ENCODE peak calls at places on chromosomes 3 and 15, in four cellular contexts. X is H54, G is A549, N is esophagus muscularis mucosa. E is an unnamed sample.

GRCh38 chr3:129404130-129404529 is 24.3 kb downstream of the EFCAB12 start:
- DNase-seq in X (no peak), G (no peak), N (no peak), E (no peak)

GRCh38 chr3:174540081-174540480 is 319.1 kb upstream of the NAALADL2 start:
- DNase-seq in X (no peak), G (no peak), N (no peak), E (no peak)

GRCh38 chr3:14783480-14784086 is 35.2 kb upstream of the FGD5 start:
- DNase-seq in X (no peak), G (no peak), N (no peak), E (no peak)

GRCh38 chr3:52820741-52821140 is 9.7 kb downstream of the ITIH4 start:
- DNase-seq in X (no peak), G (peak; percentile 40), N (no peak), E (peak; percentile 52)

GRCh38 chr15:89654847-89655805 is at the start of gene KIF7:
- DNase-seq in X (peak; percentile 61), G (peak; percentile 60), N (no peak), E (no peak)

GRCh38 chr3:71847794-71848193 is 62.8 kb upstream of the PROK2 start:
- DNase-seq in X (no peak), G (no peak), N (peak; percentile 72), E (no peak)

GRCh38 chr3:195815169-195815771 is 3.5 kb upstream of the MUC4 start:
- DNase-seq in X (peak; percentile 85), G (no peak), N (no peak), E (no peak)

GRCh38 chr3:135970500-135971116 is 5.1 kb downstream of the PPP2R3A start:
- DNase-seq in X (peak; percentile 23), G (no peak), N (no peak), E (no peak)

GRCh38 chr3:43893721-43894120 is 203.0 kb downstream of the ABHD5 start:
- DNase-seq in X (no peak), G (no peak), N (no peak), E (no peak)

GRCh38 chr3:60053518-60054265 is 1003.9 kb upstream of the CFAP20DC start:
- DNase-seq in X (no peak), G (no peak), N (no peak), E (no peak)

GRCh38 chr15:22873204-22873701 is 34.8 kb downstream of the NIPA2 start:
- DNase-seq in X (peak; percentile 74), G (no peak), N (no peak), E (no peak)

GRCh38 chr15:83057660-83058376 is 9.2 kb downstream of the BTBD1 start:
- DNase-seq in X (no peak), G (no peak), N (no peak), E (no peak)

GRCh38 chr3:172129868-172130751 is 90.7 kb downstream of the FNDC3B start:
- DNase-seq in X (peak; percentile 67), G (peak; percentile 84), N (peak; percentile 97), E (no peak)

GRCh38 chr3:120057029-120057428 is 37.2 kb downstream of the GSK3B start:
- DNase-seq in X (no peak), G (no peak), N (no peak), E (no peak)

GRCh38 chr3:33246786-33247185 is 28.2 kb upstream of the SUSD5 start:
- DNase-seq in X (no peak), G (no peak), N (no peak), E (no peak)

GRCh38 chr15:58553365-58553918 is 121.7 kb downstream of the LIPC start:
- DNase-seq in X (no peak), G (no peak), N (no peak), E (no peak)

GRCh38 chr15:89735773-89736172 is 15.3 kb downstream of the MESP1 start:
- DNase-seq in X (no peak), G (no peak), N (no peak), E (no peak)

GRCh38 chr3:133675631-133676335 is 14.0 kb upstream of the TOPBP1 start:
- DNase-seq in X (no peak), G (no peak), N (no peak), E (no peak)

GRCh38 chr15:70344666-70345065 is 246.9 kb upstream of the TLE3 start:
- DNase-seq in X (no peak), G (no peak), N (peak; percentile 70), E (no peak)

GRCh38 chr3:149534671-149535394 is 60.3 kb downstream of the TM4SF4 start:
- DNase-seq in X (no peak), G (peak; percentile 36), N (no peak), E (no peak)

GRCh38 chr3:117846238-117846637 is 1136.7 kb downstream of the TUSC7 start:
- DNase-seq in X (no peak), G (no peak), N (no peak), E (no peak)

GRCh38 chr3:102026656-102027055 is 177.3 kb downstream of the NFKBIZ start:
- DNase-seq in X (no peak), G (no peak), N (no peak), E (no peak)

GRCh38 chr3:72993391-72993790 is 3.2 kb upstream of the PPP4R2 start:
- DNase-seq in X (no peak), G (no peak), N (no peak), E (no peak)

GRCh38 chr3:45140392-45140791 is 5.8 kb downstream of the CDCP1 start:
- DNase-seq in X (no peak), G (no peak), N (no peak), E (no peak)

GRCh38 chr3:122947086-122947611 is 80.4 kb downstream of the SEMA5B start:
- DNase-seq in X (no peak), G (no peak), N (no peak), E (no peak)

DNA sequence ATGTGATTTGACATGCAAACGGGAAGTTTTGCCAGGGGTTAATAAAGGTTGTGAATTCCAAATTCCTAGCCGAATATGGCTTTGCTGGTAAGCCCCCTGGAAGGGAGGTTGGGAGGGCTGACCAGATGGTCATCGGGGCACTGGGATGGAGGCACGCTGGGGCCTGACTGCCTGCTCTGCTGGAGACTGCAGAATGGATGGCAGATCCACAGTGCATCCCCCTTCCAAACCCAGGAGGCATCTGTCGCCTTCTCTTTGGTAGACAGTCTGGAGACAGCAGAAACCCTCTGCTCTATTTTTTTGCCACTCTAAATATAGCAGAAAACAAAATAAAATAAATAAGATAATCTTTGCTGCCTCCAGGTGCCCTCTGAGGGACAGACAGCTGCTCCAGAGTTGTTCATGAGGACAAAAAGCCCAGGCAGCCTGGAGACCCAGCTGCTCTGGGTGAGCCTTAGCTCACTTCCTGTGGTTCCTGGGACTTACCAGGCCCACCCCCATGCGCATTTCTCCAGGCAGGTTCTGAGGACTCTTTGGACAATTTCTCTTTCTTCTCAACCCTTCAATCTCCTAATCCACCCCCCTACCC is 6.1 kb upstream of the SPTBN5 start:
- DNase-seq in X (no peak), G (no peak), N (no peak), E (no peak)
- TF ChIP-seq POLR2A in X (no peak), G (no peak), N (no peak), E (no peak)

GRCh38 chr15:85839637-85840036 is 44.9 kb upstream of the KLHL25 start:
- DNase-seq in X (no peak), G (no peak), N (no peak), E (no peak)

GRCh38 chr15:85838655-85839054 is 43.9 kb upstream of the KLHL25 start:
- DNase-seq in X (no peak), G (no peak), N (no peak), E (no peak)

GRCh38 chr15:85837011-85837433 is 42.3 kb upstream of the KLHL25 start:
- DNase-seq in X (peak; percentile 23), G (peak; percentile 80), N (no peak), E (no peak)

GRCh38 chr15:85840079-85840801 is 45.5 kb upstream of the KLHL25 start:
- DNase-seq in X (peak; percentile 72), G (peak; percentile 91), N (peak; percentile 94), E (peak; percentile 79)

DNA sequence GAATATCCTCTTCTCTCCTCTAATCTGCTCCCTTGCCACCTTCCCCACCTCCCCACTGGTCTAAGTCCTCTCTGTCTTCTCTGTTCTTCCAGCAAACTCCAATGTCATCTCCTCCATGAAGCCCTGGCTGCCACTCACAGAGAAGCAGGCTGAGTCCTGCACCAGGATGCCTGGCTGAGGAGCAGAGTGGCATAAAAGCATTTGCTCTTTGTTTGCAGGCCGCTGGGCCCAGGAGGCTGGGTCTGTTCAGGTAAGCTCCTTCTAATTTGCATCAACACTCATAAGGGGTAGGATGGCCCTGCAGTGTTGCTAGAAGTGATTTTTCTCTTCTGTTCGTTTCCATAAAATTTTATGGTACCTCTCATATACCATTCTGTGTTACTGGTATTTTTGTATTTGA is 43.2 kb upstream of the KLHL25 start:
- DNase-seq in X (no peak), G (no peak), N (no peak), E (no peak)
- TF ChIP-seq POLR2A in X (no peak), G (no peak), N (no peak), E (no peak)

DNA sequence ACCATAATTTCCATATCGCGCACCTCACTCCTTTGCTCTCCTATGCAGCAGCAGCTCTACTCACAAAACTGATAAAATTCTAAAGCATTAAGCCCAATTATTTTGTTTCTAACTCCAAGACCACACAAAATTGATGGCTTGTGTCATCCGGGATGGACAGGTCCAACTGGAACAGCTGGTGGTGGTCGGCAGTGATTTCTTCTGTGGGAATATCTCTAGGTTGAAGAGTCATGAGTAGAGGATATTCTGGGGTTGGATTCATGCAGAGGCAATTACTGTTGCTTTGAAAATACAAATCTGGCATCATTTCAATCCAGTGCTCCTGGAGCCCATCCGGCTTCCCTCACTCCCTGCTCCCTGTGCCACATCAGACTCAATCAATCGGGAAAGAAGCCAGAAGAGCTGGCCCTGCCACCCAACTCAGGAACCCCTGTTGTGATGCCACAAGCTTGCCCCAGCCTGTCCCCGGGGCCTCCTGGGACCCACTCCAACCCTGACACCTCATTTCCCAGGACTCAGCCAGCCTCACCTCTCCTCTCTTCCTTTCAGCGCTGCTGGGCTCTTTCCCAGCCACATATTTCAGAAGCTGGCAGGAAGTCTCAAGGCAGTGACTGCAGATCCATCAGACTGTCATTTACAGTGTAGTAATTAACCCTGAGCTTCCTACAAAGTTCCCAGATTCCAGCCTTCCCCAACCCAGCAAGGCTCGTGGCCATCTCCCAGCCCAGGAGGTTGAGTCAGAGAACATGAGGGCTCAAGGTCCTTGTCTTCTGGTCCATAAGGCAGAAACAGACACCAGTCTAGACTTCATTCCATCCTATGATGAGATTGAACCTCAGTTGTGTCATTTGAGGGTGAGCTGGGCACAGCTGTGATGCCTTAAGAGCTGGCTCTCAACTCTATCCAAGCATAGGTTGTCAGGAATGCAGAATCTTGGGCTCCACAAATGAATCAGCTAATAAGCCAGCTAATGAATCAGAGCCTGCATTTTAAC is 114.1 kb downstream of the FAM174B start:
- DNase-seq in X (no peak), G (no peak), N (no peak), E (no peak)
- TF ChIP-seq POLR2A in X (no peak), G (no peak), N (no peak), E (no peak)

DNA sequence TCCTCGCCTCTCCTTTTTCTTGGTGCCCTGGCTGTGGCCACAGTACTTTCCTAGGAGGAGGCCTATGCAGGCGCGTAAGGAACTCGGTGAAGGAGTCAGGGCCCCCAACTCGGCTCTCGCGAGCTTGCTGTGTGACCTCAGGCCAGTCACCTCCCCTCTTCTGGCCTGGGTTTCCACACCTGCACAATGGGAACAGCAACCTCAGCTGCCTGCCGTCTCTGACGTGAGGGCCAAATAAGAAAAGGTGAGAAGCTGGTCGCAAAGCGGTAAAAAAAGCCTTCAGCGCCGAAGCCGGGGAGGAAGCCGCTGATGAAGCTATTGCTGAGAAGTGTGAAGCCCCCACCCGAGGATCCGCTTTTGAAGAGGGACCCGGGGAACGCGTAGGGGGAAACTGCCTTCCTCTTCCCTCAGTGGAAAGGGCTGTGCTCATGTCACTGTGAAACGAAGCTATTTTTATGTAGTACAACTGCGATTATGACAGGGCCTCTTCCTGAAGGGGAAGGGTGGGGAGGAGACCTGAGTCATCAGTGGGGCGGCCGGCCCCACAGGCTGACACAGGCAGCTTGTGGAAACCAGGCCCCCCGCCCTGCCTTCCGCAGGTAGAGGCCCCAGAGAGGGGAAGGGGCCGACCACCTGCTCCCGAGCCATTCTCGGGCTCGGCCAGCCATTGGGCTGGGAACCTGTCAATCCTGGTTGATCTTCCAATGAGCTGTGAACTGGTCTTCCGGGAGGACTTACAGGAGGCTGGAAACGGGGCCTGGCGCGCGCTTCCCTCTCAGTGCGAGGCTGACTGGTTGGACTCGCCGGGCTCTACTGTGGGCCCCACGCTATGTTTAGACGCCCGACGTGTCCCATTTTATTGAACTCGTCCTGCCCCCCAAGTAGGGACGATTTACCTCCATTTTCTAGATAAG is 18.0 kb upstream of the ANKDD1A start:
- DNase-seq in X (peak; percentile 52), G (no peak), N (peak; percentile 98), E (peak; percentile 84)
- TF ChIP-seq POLR2A in X (peak; percentile 5), G (no peak), N (no peak), E (peak; percentile 83)

E was measured in GM12892.